ENCODE peak calls at places on chromosomes 6 and 20, in eight cellular contexts. H is aorta, W is ovary, I is fibroblast of lung, C is transverse colon, A is cardiac muscle cell, B is caudate nucleus, T is tibial nerve. E is an unnamed sample.

GRCh38 chr6:3376888-3377535 is 79.8 kb downstream of the SLC22A23 start:
- DNase-seq in B (no peak), T (no peak), I (no peak), C (no peak), W (no peak), A (no peak), H (no peak), E (no peak)

GRCh38 chr20:56409946-56410345 is 2.1 kb upstream of the CASS4 start:
- DNase-seq in A (no peak), T (no peak), W (no peak), C (no peak), I (no peak), B (no peak), H (no peak), E (no peak)

GRCh38 chr20:32244150-32244823 is 33.2 kb upstream of the KIF3B start:
- DNase-seq in I (no peak), A (no peak), C (no peak), H (no peak), B (no peak), T (no peak), W (no peak), E (no peak)

GRCh38 chr6:104589940-104590339 is 269.8 kb downstream of the HACE1 start:
- DNase-seq in C (no peak), W (no peak), B (no peak), A (no peak), I (no peak), T (no peak), H (no peak), E (no peak)

GRCh38 chr20:64011366-64011779 is 24.6 kb upstream of the C20orf204 start:
- DNase-seq in A (no peak), C (no peak), T (no peak), W (no peak), H (no peak), B (no peak), I (no peak), E (no peak)

GRCh38 chr6:140960566-140960965 is 1172.2 kb upstream of the GJE1 start:
- DNase-seq in C (no peak), B (no peak), W (no peak), H (no peak), T (no peak), A (peak), I (peak), E (no peak)

GRCh38 chr20:42857446-42857845 is 332.3 kb downstream of the PTPRT start:
- DNase-seq in C (no peak), B (peak), A (no peak), T (no peak), I (no peak), H (no peak), W (no peak), E (no peak)

GRCh38 chr6:33197431-33198048 is 2.9 kb downstream of the RXRB start:
- DNase-seq in B (peak), I (peak), W (no peak), H (peak), T (no peak), C (peak), A (peak), E (no peak)

GRCh38 chr6:157235600-157236039 is 87.7 kb downstream of the TMEM242 start:
- DNase-seq in W (peak), C (peak), H (peak), B (peak), I (peak), A (peak), T (peak), E (no peak)

GRCh38 chr6:81144346-81144745 is 608.1 kb downstream of the TENT5A start:
- DNase-seq in I (peak), C (no peak), H (no peak), A (no peak), W (no peak), T (no peak), B (no peak), E (no peak)

GRCh38 chr6:38012573-38012972 is 193.0 kb downstream of the ZFAND3 start:
- DNase-seq in B (no peak), T (no peak), I (peak), A (peak), H (no peak), W (no peak), C (no peak), E (no peak)

GRCh38 chr6:7058250-7058923 is 49.4 kb upstream of the RREB1 start:
- DNase-seq in T (no peak), B (no peak), A (peak), I (peak), C (peak), H (no peak), W (no peak), E (peak)

GRCh38 chr6:53956068-53956711 is 155.1 kb upstream of the MLIP start:
- DNase-seq in I (peak), T (peak), B (peak), A (peak), C (peak), W (peak), H (peak), E (peak)

GRCh38 chr6:105250523-105250922 is 70.7 kb upstream of the POPDC3 start:
- DNase-seq in H (no peak), A (no peak), C (no peak), I (peak), W (no peak), B (no peak), T (no peak), E (peak)

GRCh38 chr6:43951063-43951755 is 176.0 kb downstream of the MRPL14 start:
- DNase-seq in I (no peak), A (peak), H (no peak), B (no peak), C (peak), W (no peak), T (no peak), E (no peak)

GRCh38 chr6:161094904-161095440 is 103.4 kb downstream of the MAP3K4 start:
- DNase-seq in A (no peak), B (no peak), T (no peak), I (no peak), W (no peak), H (no peak), C (no peak), E (no peak)

GRCh38 chr20:24206995-24207394 is 218.4 kb upstream of the GGTLC1 start:
- DNase-seq in C (no peak), W (no peak), B (no peak), A (peak), T (no peak), I (peak), H (no peak), E (no peak)

GRCh38 chr20:17586250-17586649 is 16.4 kb downstream of the DSTN start:
- DNase-seq in W (no peak), A (no peak), I (no peak), T (no peak), C (no peak), B (no peak), H (no peak), E (no peak)

GRCh38 chr6:81759782-81760181 is 7.3 kb upstream of the TENT5A start:
- DNase-seq in T (no peak), I (peak), W (no peak), H (no peak), B (no peak), A (peak), C (no peak), E (peak)

GRCh38 chr6:83853178-83853967 is at the start of gene RIPPLY2:
- DNase-seq in T (no peak), I (peak), C (peak), H (peak), B (peak), W (no peak), A (peak), E (no peak)

GRCh38 chr6:127484207-127484858 is 25.1 kb upstream of the KIAA0408 start:
- DNase-seq in I (peak), H (no peak), T (no peak), B (no peak), A (peak), W (no peak), C (no peak), E (peak)

GRCh38 chr20:22282696-22283095 is 301.7 kb downstream of the FOXA2 start:
- DNase-seq in H (no peak), A (no peak), W (no peak), C (no peak), I (no peak), T (no peak), B (no peak), E (no peak)

GRCh38 chr20:12113468-12114371 is 196.0 kb downstream of the BTBD3 start:
- DNase-seq in I (peak), B (no peak), A (peak), C (no peak), H (no peak), T (peak), W (no peak), E (no peak)

GRCh38 chr20:46399401-46399800 is 7.0 kb downstream of the ELMO2 start:
- DNase-seq in T (no peak), B (no peak), A (no peak), C (no peak), W (no peak), I (no peak), H (no peak), E (no peak)

GRCh38 chr6:1296542-1296941 is 15.4 kb upstream of the FOXQ1 start:
- DNase-seq in A (no peak), W (no peak), H (no peak), I (peak), T (no peak), C (no peak), B (no peak), E (no peak)

GRCh38 chr6:36033935-36034334 is 6.3 kb downstream of the MAPK14 start:
- DNase-seq in W (no peak), H (no peak), B (no peak), C (no peak), A (peak), I (peak), T (no peak), E (no peak)

GRCh38 chr20:25287631-25288290 is 39.9 kb downstream of the PYGB start:
- DNase-seq in H (peak), W (peak), C (peak), A (no peak), B (no peak), T (no peak), I (no peak), E (no peak)

GRCh38 chr6:89680551-89680950 is 42.0 kb upstream of the LYRM2 start:
- DNase-seq in I (no peak), A (no peak), H (no peak), B (no peak), T (no peak), C (no peak), W (no peak), E (no peak)

GRCh38 chr6:28563420-28564095 is 37.9 kb downstream of the GPX5 start:
- DNase-seq in I (no peak), B (no peak), A (no peak), W (no peak), C (no peak), T (no peak), H (no peak), E (no peak)

GRCh38 chr6:159467473-159468041 is 225.5 kb downstream of the SOD2 start:
- DNase-seq in T (no peak), H (no peak), B (no peak), I (peak), C (no peak), A (no peak), W (no peak), E (no peak)
- H3K27ac ChIP-seq in T (no peak), H (no peak), B (no peak), I (no peak), C (no peak), A (no peak), W (no peak), E (no peak)

GRCh38 chr6:116277124-116277523 is 2.6 kb downstream of the TSPYL1 start:
- DNase-seq in H (no peak), A (no peak), I (no peak), C (no peak), W (no peak), B (no peak), T (no peak), E (no peak)
- H3K27ac ChIP-seq in H (no peak), A (no peak), I (no peak), C (peak), W (peak), B (no peak), T (peak), E (no peak)

DNA sequence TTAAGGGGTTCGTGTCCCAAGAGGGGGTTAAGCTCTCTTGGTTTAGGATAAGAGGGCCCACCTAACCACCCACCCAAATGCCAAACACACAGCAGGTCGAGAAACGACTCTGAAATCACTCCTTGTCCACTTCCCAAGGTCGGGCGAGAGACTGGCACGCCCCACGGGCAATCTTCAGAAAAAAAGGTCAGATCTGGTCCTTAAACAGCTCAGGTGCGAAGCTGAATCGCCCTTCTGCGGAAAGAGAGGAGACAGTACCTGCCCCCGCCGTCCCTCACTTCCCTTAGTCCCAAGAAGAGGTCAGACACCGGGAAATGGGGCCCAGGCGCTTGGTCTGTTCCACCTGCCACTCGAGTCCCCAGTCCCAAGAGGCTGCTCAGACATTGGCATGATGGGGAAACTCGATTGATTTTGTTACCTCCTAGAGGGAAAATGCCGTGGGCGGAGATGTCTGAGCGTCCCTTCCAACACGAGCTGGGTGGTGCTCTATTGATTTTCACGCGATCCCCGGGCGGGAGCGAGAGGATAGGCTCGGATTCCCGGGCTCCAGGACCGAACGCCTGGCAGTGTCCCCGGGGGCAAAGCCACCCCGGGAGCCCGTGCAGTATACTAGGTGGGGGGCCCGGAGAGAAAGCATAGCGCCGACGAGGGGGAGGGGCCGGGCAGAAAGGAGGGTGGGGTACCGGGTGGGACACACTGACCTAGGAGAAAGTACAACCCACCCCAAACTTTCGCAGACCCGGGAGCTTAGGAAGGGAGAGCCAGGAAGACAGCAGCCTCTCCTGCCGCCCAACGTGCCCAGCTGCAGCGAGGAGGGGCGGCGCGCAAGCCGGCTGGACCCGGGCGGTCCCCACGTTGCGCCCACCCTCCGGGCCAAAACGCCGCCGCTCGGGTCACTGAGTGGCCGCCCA is 1.1 kb upstream of the SAMD5 start:
- DNase-seq in C (peak), B (no peak), A (peak), W (peak), H (peak), T (no peak), I (peak), E (no peak)
- H3K27ac ChIP-seq in C (peak), B (no peak), A (no peak), W (no peak), H (no peak), T (peak), I (peak), E (no peak)

GRCh38 chr6:109024368-109024767 is 70.3 kb downstream of the SESN1 start:
- DNase-seq in T (no peak), B (no peak), W (no peak), C (no peak), A (no peak), H (no peak), I (peak), E (no peak)

GRCh38 chr6:109027964-109028363 is 66.7 kb downstream of the SESN1 start:
- DNase-seq in H (no peak), W (no peak), A (no peak), C (no peak), B (no peak), T (no peak), I (no peak), E (no peak)

GRCh38 chr6:109023348-109023925 is 71.2 kb downstream of the SESN1 start:
- DNase-seq in W (no peak), A (no peak), T (no peak), I (no peak), C (no peak), H (no peak), B (no peak), E (no peak)

GRCh38 chr6:109024784-109025183 is 69.9 kb downstream of the SESN1 start:
- DNase-seq in A (peak), I (no peak), C (no peak), T (no peak), B (no peak), H (no peak), W (no peak), E (no peak)

DNA sequence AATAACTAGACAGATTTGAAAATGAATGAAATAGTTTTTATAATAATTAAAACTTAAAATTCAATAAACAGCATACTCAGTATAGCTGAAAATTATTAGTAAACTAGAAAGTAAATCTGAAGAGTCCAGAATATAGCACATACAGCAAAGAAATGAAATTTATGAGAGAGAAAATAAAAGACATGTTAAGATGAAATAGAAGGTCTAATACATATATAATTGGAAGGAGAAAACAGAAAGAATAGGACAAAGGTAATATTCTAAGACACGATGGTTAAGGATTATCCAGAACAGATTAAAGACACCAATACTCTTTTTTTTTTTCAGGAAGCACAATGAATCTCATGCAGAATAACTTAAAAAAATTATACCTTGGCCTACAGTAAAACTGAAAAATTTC is 69.0 kb downstream of the SESN1 start:
- DNase-seq in H (no peak), C (no peak), W (no peak), I (no peak), A (no peak), B (no peak), T (no peak), E (no peak)
- H3K27ac ChIP-seq in H (no peak), C (no peak), W (no peak), I (no peak), A (no peak), B (no peak), T (no peak), E (no peak)

GRCh38 chr6:15137086-15137485 is 108.8 kb upstream of the JARID2 start:
- DNase-seq in H (no peak), B (no peak), W (no peak), C (no peak), A (no peak), T (no peak), I (no peak), E (no peak)
- H3K27ac ChIP-seq in H (no peak), B (no peak), W (no peak), C (no peak), A (no peak), T (no peak), I (no peak), E (no peak)

GRCh38 chr20:38811769-38812168 is 6.3 kb downstream of the PPP1R16B start:
- DNase-seq in I (no peak), A (no peak), C (no peak), W (no peak), B (no peak), H (no peak), T (no peak), E (no peak)
- H3K27ac ChIP-seq in I (no peak), A (no peak), C (no peak), W (no peak), B (peak), H (no peak), T (no peak), E (no peak)

GRCh38 chr6:27448456-27448855 is 24.4 kb downstream of the ZNF184 start:
- DNase-seq in H (no peak), B (no peak), W (no peak), I (no peak), T (no peak), A (no peak), C (no peak), E (no peak)
- H3K27ac ChIP-seq in H (no peak), B (no peak), W (no peak), I (no peak), T (no peak), A (no peak), C (no peak), E (no peak)

DNA sequence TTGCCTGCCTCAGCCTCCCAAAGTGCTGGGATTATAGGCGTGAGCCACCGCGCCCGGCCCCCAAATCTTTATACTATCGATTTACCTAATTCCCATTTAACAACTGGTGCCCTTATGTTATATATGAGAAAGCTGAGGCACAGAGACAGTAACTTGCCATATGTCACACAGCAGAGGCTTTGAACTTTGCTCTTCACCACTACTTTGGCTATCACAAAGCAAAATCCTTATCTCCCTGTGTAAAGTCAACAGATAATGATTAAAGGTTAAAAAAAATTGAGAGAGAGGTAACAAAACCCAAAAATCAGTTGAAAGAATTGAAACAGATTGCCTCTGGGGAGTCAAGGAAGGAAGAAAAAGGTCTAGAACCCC is 22.3 kb downstream of the ILRUN start:
- DNase-seq in W (no peak), I (no peak), B (no peak), A (no peak), H (no peak), C (no peak), T (no peak), E (no peak)
- H3K27ac ChIP-seq in W (no peak), I (no peak), B (no peak), A (no peak), H (no peak), C (peak), T (no peak), E (peak)

GRCh38 chr6:150788135-150788534 is 77.4 kb upstream of the MTHFD1L start:
- DNase-seq in I (no peak), H (no peak), C (no peak), W (peak), T (no peak), A (no peak), B (no peak), E (no peak)

GRCh38 chr6:150787429-150787828 is 78.1 kb upstream of the MTHFD1L start:
- DNase-seq in I (no peak), H (no peak), A (no peak), C (no peak), T (no peak), B (no peak), W (no peak), E (no peak)

GRCh38 chr6:150783818-150784217 is 81.7 kb upstream of the MTHFD1L start:
- DNase-seq in H (no peak), A (no peak), C (no peak), B (no peak), W (no peak), I (no peak), T (no peak), E (no peak)
- H3K27ac ChIP-seq in H (no peak), A (no peak), C (no peak), B (no peak), W (no peak), I (no peak), T (no peak), E (no peak)

E was measured in epithelial cell of prostate.